ENCODE peak calls at places on chromosome 1, in nine cellular contexts. One of them, this sample, is unnamed.
A peak's percentile ranks its signal among the peaks of the same experiment; 100 is the strongest.

GRCh38 chr1:171814692-171815091 is 26.6 kb upstream of the DNM3 start:
- DNase-seq in hippocampal formation: no peak
- DNase-seq in T-helper 2 cell: no peak
- DNase-seq in kidney glomerular epithelial cell: no peak
- DNase-seq in GM12864: no peak
- DNase-seq in B cell: no peak
- DNase-seq in stimulated activated CD4-positive, alpha-beta T cell treated with anti-CD3 and anti-CD28 coated beads, Interleukin-12 subunit alpha, Interleukin-12 subunit beta, amount 100 ng/mL, for 24 hours: no peak
- DNase-seq in brain microvascular endothelial cell: no peak
- DNase-seq in neural crest cell: no peak
- DNase-seq in this sample: no peak

GRCh38 chr1:185108324-185108723 is 48.4 kb downstream of the TRMT1L start:
- DNase-seq in hippocampal formation: no peak
- DNase-seq in T-helper 2 cell: peak; percentile 34
- DNase-seq in kidney glomerular epithelial cell: no peak
- DNase-seq in GM12864: no peak
- DNase-seq in B cell: no peak
- DNase-seq in stimulated activated CD4-positive, alpha-beta T cell treated with anti-CD3 and anti-CD28 coated beads, Interleukin-12 subunit alpha, Interleukin-12 subunit beta, amount 100 ng/mL, for 24 hours: no peak
- DNase-seq in brain microvascular endothelial cell: no peak
- DNase-seq in neural crest cell: no peak
- DNase-seq in this sample: no peak

GRCh38 chr1:1832151-1832550 is 53.9 kb upstream of the NADK start:
- DNase-seq in hippocampal formation: no peak
- DNase-seq in T-helper 2 cell: no peak
- DNase-seq in kidney glomerular epithelial cell: no peak
- DNase-seq in GM12864: no peak
- DNase-seq in B cell: no peak
- DNase-seq in stimulated activated CD4-positive, alpha-beta T cell treated with anti-CD3 and anti-CD28 coated beads, Interleukin-12 subunit alpha, Interleukin-12 subunit beta, amount 100 ng/mL, for 24 hours: no peak
- DNase-seq in brain microvascular endothelial cell: no peak
- DNase-seq in neural crest cell: no peak
- DNase-seq in this sample: no peak

GRCh38 chr1:150194381-150195031 is 41.4 kb downstream of the ANP32E start:
- DNase-seq in hippocampal formation: no peak
- DNase-seq in T-helper 2 cell: no peak
- DNase-seq in kidney glomerular epithelial cell: peak; percentile 35
- DNase-seq in GM12864: no peak
- DNase-seq in B cell: no peak
- DNase-seq in stimulated activated CD4-positive, alpha-beta T cell treated with anti-CD3 and anti-CD28 coated beads, Interleukin-12 subunit alpha, Interleukin-12 subunit beta, amount 100 ng/mL, for 24 hours: no peak
- DNase-seq in brain microvascular endothelial cell: peak; percentile 93
- DNase-seq in neural crest cell: no peak
- DNase-seq in this sample: peak; percentile 68

GRCh38 chr1:18199462-18199861 is 91.9 kb downstream of the IGSF21 start:
- DNase-seq in hippocampal formation: no peak
- DNase-seq in T-helper 2 cell: no peak
- DNase-seq in kidney glomerular epithelial cell: no peak
- DNase-seq in GM12864: no peak
- DNase-seq in B cell: no peak
- DNase-seq in stimulated activated CD4-positive, alpha-beta T cell treated with anti-CD3 and anti-CD28 coated beads, Interleukin-12 subunit alpha, Interleukin-12 subunit beta, amount 100 ng/mL, for 24 hours: no peak
- DNase-seq in brain microvascular endothelial cell: no peak
- DNase-seq in neural crest cell: no peak
- DNase-seq in this sample: no peak

GRCh38 chr1:7932524-7933149 is 8.0 kb downstream of the TNFRSF9 start:
- DNase-seq in hippocampal formation: no peak
- DNase-seq in T-helper 2 cell: no peak
- DNase-seq in kidney glomerular epithelial cell: no peak
- DNase-seq in GM12864: no peak
- DNase-seq in B cell: no peak
- DNase-seq in stimulated activated CD4-positive, alpha-beta T cell treated with anti-CD3 and anti-CD28 coated beads, Interleukin-12 subunit alpha, Interleukin-12 subunit beta, amount 100 ng/mL, for 24 hours: no peak
- DNase-seq in brain microvascular endothelial cell: no peak
- DNase-seq in neural crest cell: no peak
- DNase-seq in this sample: no peak

GRCh38 chr1:29802181-29803068 is 566.1 kb downstream of the PTPRU start:
- DNase-seq in hippocampal formation: no peak
- DNase-seq in T-helper 2 cell: no peak
- DNase-seq in kidney glomerular epithelial cell: no peak
- DNase-seq in GM12864: no peak
- DNase-seq in B cell: no peak
- DNase-seq in stimulated activated CD4-positive, alpha-beta T cell treated with anti-CD3 and anti-CD28 coated beads, Interleukin-12 subunit alpha, Interleukin-12 subunit beta, amount 100 ng/mL, for 24 hours: no peak
- DNase-seq in brain microvascular endothelial cell: no peak
- DNase-seq in neural crest cell: no peak
- DNase-seq in this sample: no peak

GRCh38 chr1:231196728-231197127 is 34.9 kb downstream of the TRIM67 start:
- DNase-seq in hippocampal formation: no peak
- DNase-seq in T-helper 2 cell: no peak
- DNase-seq in kidney glomerular epithelial cell: no peak
- DNase-seq in GM12864: no peak
- DNase-seq in B cell: no peak
- DNase-seq in stimulated activated CD4-positive, alpha-beta T cell treated with anti-CD3 and anti-CD28 coated beads, Interleukin-12 subunit alpha, Interleukin-12 subunit beta, amount 100 ng/mL, for 24 hours: no peak
- DNase-seq in brain microvascular endothelial cell: no peak
- DNase-seq in neural crest cell: no peak
- DNase-seq in this sample: no peak

GRCh38 chr1:157176591-157177121 is 38.5 kb upstream of the ETV3 start:
- DNase-seq in hippocampal formation: no peak
- DNase-seq in T-helper 2 cell: no peak
- DNase-seq in kidney glomerular epithelial cell: no peak
- DNase-seq in GM12864: no peak
- DNase-seq in B cell: no peak
- DNase-seq in stimulated activated CD4-positive, alpha-beta T cell treated with anti-CD3 and anti-CD28 coated beads, Interleukin-12 subunit alpha, Interleukin-12 subunit beta, amount 100 ng/mL, for 24 hours: no peak
- DNase-seq in brain microvascular endothelial cell: no peak
- DNase-seq in neural crest cell: no peak
- DNase-seq in this sample: no peak

GRCh38 chr1:67747667-67748066 is 62.7 kb downstream of the GADD45A start:
- DNase-seq in hippocampal formation: no peak
- DNase-seq in T-helper 2 cell: no peak
- DNase-seq in kidney glomerular epithelial cell: no peak
- DNase-seq in GM12864: no peak
- DNase-seq in B cell: no peak
- DNase-seq in stimulated activated CD4-positive, alpha-beta T cell treated with anti-CD3 and anti-CD28 coated beads, Interleukin-12 subunit alpha, Interleukin-12 subunit beta, amount 100 ng/mL, for 24 hours: no peak
- DNase-seq in brain microvascular endothelial cell: peak; percentile 65
- DNase-seq in neural crest cell: no peak
- DNase-seq in this sample: no peak

GRCh38 chr1:11746092-11746491 is 10.2 kb downstream of the AGTRAP start:
- DNase-seq in hippocampal formation: no peak
- DNase-seq in T-helper 2 cell: no peak
- DNase-seq in kidney glomerular epithelial cell: no peak
- DNase-seq in GM12864: no peak
- DNase-seq in B cell: no peak
- DNase-seq in stimulated activated CD4-positive, alpha-beta T cell treated with anti-CD3 and anti-CD28 coated beads, Interleukin-12 subunit alpha, Interleukin-12 subunit beta, amount 100 ng/mL, for 24 hours: no peak
- DNase-seq in brain microvascular endothelial cell: no peak
- DNase-seq in neural crest cell: no peak
- DNase-seq in this sample: no peak